ENCODE peak calls at places on chromosomes 4 and X, in four cellular contexts. One of them, this sample, is unnamed.

GRCh38 chr4:2788532-2789103 is 4.3 kb upstream of the SH3BP2 start:
- DNase-seq in A549: no peak
- DNase-seq in K562: peak
- DNase-seq in GM12878: no peak
- DNase-seq in this sample: peak

GRCh38 chr4:174278467-174278866 is 5.0 kb downstream of the FBXO8 start:
- DNase-seq in A549: no peak
- DNase-seq in K562: no peak
- DNase-seq in GM12878: no peak
- DNase-seq in this sample: no peak

GRCh38 chrX:125131146-125131545 is 188.5 kb upstream of the TEX13C start:
- DNase-seq in GM12878: no peak
- DNase-seq in K562: no peak
- DNase-seq in A549: peak
- DNase-seq in this sample: no peak

GRCh38 chr4:151669990-151670389 is 90.8 kb downstream of the GATB start:
- DNase-seq in GM12878: no peak
- DNase-seq in A549: no peak
- DNase-seq in K562: no peak
- DNase-seq in this sample: no peak

GRCh38 chrX:44183329-44183728 is 160.1 kb downstream of the EFHC2 start:
- DNase-seq in A549: no peak
- DNase-seq in GM12878: no peak
- DNase-seq in K562: no peak
- DNase-seq in this sample: no peak

GRCh38 chr4:111943796-111944203 is 201.5 kb upstream of the FAM241A start:
- DNase-seq in A549: peak
- DNase-seq in K562: no peak
- DNase-seq in GM12878: no peak
- DNase-seq in this sample: no peak

GRCh38 chr4:105558277-105558676 is 5.9 kb downstream of the ARHGEF38 start:
- DNase-seq in GM12878: no peak
- DNase-seq in K562: no peak
- DNase-seq in A549: no peak
- DNase-seq in this sample: no peak

GRCh38 chrX:11757729-11758399 is at the start of gene MSL3:
- DNase-seq in K562: peak
- DNase-seq in GM12878: no peak
- DNase-seq in A549: peak
- DNase-seq in this sample: peak

GRCh38 chrX:19545651-19546050 is 30.3 kb upstream of the MAP3K15 start:
- DNase-seq in GM12878: no peak
- DNase-seq in A549: no peak
- DNase-seq in K562: no peak
- DNase-seq in this sample: peak

GRCh38 chr4:74108457-74109115 is 9.6 kb upstream of the CXCL2 start:
- DNase-seq in A549: no peak
- DNase-seq in K562: no peak
- DNase-seq in GM12878: no peak
- DNase-seq in this sample: no peak

GRCh38 chr4:123257563-123257962 is 139.0 kb upstream of the SPRY1 start:
- DNase-seq in K562: no peak
- DNase-seq in GM12878: no peak
- DNase-seq in A549: no peak
- DNase-seq in this sample: no peak

GRCh38 chr4:6641971-6642320 is 1.5 kb downstream of the MRFAP1 start:
- DNase-seq in A549: no peak
- DNase-seq in K562: no peak
- DNase-seq in GM12878: no peak
- DNase-seq in this sample: peak

GRCh38 chr4:54657556-54658313 is at the start of gene KIT:
- DNase-seq in K562: peak
- DNase-seq in A549: no peak
- DNase-seq in GM12878: no peak
- DNase-seq in this sample: peak

GRCh38 chr4:38565271-38566199 is 98.5 kb upstream of the KLF3 start:
- DNase-seq in A549: peak
- DNase-seq in K562: no peak
- DNase-seq in GM12878: no peak
- DNase-seq in this sample: peak

GRCh38 chr4:105179539-105180401 is 33.1 kb downstream of the TET2 start:
- DNase-seq in A549: no peak
- DNase-seq in K562: no peak
- DNase-seq in GM12878: no peak
- DNase-seq in this sample: peak

GRCh38 chr4:98659741-98660507 is 1.5 kb upstream of the TSPAN5 start:
- DNase-seq in K562: no peak
- DNase-seq in A549: peak
- DNase-seq in GM12878: no peak
- DNase-seq in this sample: peak

GRCh38 chr4:90226734-90227133 is 99.5 kb downstream of the CCSER1 start:
- DNase-seq in A549: no peak
- DNase-seq in GM12878: no peak
- DNase-seq in K562: no peak
- DNase-seq in this sample: no peak

GRCh38 chr4:137677851-137678250 is 145.6 kb upstream of the PCDH18 start:
- DNase-seq in K562: no peak
- DNase-seq in GM12878: no peak
- DNase-seq in A549: no peak
- DNase-seq in this sample: peak
- TF ChIP-seq ELK1 in K562: no peak
- TF ChIP-seq ELK1 in GM12878: no peak
- TF ChIP-seq ELK1 in A549: no peak
- TF ChIP-seq ELK1 in this sample: no peak

GRCh38 chr4:44186850-44187246 is 261.8 kb downstream of the KCTD8 start:
- DNase-seq in K562: no peak
- DNase-seq in GM12878: no peak
- DNase-seq in A549: no peak
- DNase-seq in this sample: no peak

DNA sequence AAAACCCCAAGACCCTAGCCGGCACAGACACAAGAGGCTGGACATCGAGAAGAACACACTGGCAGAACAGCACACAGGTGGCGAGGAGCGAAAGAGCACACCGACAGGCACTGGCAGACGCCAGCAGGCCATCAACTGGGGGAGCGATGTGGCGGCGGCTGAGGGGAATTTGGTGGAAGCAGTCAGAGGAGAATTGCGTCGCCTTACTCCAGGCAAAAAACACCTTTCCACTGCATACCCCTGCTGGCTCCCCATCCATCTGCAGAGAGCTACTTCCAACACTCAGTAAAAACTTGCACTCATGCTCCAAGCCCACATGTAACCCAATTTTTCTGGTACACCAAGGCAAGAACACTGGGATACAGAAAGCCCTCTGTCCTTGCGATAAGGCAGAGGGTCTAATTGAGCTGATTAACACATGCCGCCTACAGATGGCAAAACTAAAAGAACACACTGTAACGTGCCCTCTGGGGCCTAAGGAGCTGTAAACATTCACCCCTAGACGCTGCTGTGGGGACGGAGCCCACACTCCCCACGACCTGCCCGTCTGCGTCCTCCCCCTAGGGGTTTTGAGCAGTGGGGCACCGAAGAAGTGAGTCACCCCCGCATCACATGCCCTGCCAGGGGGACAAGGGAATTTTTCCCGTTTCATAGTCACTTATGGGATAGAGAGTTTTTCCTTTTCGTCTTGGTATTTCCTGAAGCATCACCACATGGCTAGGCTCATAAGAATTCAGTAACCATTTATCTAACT is 262.3 kb downstream of the KCTD8 start:
- DNase-seq in K562: no peak
- DNase-seq in GM12878: no peak
- DNase-seq in A549: no peak
- DNase-seq in this sample: no peak
- TF ChIP-seq ELK1 in K562: no peak
- TF ChIP-seq ELK1 in GM12878: no peak
- TF ChIP-seq ELK1 in A549: no peak
- TF ChIP-seq ELK1 in this sample: no peak

GRCh38 chrX:130097507-130098201 is 12.6 kb downstream of the ELF4 start:
- DNase-seq in A549: no peak
- DNase-seq in GM12878: no peak
- DNase-seq in K562: peak
- DNase-seq in this sample: no peak

GRCh38 chrX:130098202-130098552 is 12.1 kb downstream of the ELF4 start:
- DNase-seq in K562: no peak
- DNase-seq in A549: no peak
- DNase-seq in GM12878: no peak
- DNase-seq in this sample: no peak

GRCh38 chrX:130095249-130095648 is 15.0 kb downstream of the ELF4 start:
- DNase-seq in A549: no peak
- DNase-seq in GM12878: no peak
- DNase-seq in K562: no peak
- DNase-seq in this sample: no peak

GRCh38 chrX:130103605-130104004 is 6.7 kb downstream of the ELF4 start:
- DNase-seq in A549: no peak
- DNase-seq in GM12878: no peak
- DNase-seq in K562: no peak
- DNase-seq in this sample: no peak

GRCh38 chrX:130100180-130100579 is 10.1 kb downstream of the ELF4 start:
- DNase-seq in A549: no peak
- DNase-seq in GM12878: no peak
- DNase-seq in K562: no peak
- DNase-seq in this sample: no peak
- TF ChIP-seq ELK1 in A549: no peak
- TF ChIP-seq ELK1 in GM12878: no peak
- TF ChIP-seq ELK1 in K562: no peak
- TF ChIP-seq ELK1 in this sample: no peak

GRCh38 chr4:140150886-140151699 is 2.9 kb downstream of the MAML3 start:
- DNase-seq in GM12878: no peak
- DNase-seq in A549: peak
- DNase-seq in K562: peak
- DNase-seq in this sample: peak

GRCh38 chr4:140151700-140152014 is 2.3 kb downstream of the MAML3 start:
- DNase-seq in GM12878: no peak
- DNase-seq in A549: peak
- DNase-seq in K562: peak
- DNase-seq in this sample: peak

GRCh38 chr4:140153419-140153743 is 603 bp downstream of the MAML3 start:
- DNase-seq in GM12878: no peak
- DNase-seq in K562: no peak
- DNase-seq in A549: no peak
- DNase-seq in this sample: no peak

GRCh38 chr4:140152760-140153418 is 1.1 kb downstream of the MAML3 start:
- DNase-seq in K562: no peak
- DNase-seq in A549: no peak
- DNase-seq in GM12878: no peak
- DNase-seq in this sample: peak

DNA sequence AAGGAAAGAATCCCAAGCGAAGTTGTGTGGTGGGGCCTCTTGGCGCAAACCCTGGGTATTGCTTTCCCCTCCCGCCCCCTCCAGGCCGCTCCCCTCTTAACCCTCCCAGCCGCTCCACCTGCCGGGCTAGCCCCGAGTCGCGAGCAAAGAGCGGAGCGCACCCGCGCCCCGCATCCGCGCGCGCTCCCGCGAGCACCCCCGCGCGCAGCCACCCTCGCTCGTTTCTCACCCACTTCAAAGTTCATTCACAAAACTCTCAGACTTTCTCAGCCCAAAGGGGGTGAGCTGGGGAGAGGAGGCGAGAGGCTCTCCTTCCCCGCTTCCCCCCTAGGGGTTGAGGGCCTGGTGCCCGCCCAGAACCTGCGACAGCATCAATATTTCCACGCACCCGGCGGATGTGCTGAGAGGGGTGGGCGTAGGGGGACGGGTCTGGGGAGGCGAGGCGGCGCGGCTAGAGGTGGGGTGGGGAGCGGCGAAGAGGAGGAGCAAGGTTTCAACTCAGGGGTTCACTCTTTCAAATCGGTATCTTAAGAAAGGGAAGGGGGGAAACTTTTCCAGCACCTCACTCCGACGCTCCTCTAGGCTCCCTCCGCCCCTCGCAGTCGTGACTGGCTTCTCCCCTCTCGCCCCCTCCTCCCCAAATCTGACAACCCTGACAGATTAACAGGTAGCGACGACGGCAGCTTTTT is 1.8 kb downstream of the MAML3 start:
- DNase-seq in K562: peak
- DNase-seq in GM12878: no peak
- DNase-seq in A549: no peak
- DNase-seq in this sample: no peak
- TF ChIP-seq ELK1 in K562: no peak
- TF ChIP-seq ELK1 in GM12878: no peak
- TF ChIP-seq ELK1 in A549: no peak
- TF ChIP-seq ELK1 in this sample: no peak

DNA sequence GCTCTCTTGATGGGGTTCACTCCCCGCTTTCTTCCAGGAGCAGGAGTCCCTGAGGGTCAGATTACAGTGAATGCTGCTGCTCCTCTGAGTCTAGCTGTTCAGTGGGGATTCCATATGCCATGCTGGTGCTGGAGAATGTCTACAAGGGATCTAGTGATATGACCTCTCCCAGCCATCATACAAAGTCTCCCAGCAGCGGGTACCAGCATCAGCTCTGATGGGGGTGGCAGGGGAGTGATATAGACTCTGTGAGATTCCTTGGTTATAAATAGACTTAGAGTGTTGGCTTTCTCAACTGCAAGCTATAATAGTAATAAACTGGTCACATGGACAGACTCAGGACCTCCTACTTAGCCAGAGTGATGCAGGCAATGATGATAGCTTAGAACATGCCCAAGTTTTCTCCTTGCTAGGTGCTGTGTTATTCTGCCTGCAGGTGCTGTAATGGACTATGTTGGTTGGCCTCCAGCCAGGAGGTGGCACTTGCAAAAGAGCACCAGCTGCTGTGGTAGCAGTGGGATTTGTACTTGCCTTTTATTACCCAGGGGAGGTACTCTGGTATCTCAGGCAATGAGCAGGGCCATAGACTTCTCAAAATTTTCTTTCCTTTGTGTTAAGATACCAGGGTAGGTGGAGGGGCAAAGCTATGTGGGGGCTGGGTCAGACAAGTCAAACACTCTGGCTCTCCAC is 202.9 kb downstream of the CHIC1 start:
- DNase-seq in A549: no peak
- DNase-seq in GM12878: no peak
- DNase-seq in K562: no peak
- DNase-seq in this sample: no peak
- TF ChIP-seq ELK1 in A549: no peak
- TF ChIP-seq ELK1 in GM12878: no peak
- TF ChIP-seq ELK1 in K562: no peak
- TF ChIP-seq ELK1 in this sample: no peak

GRCh38 chr4:185390941-185391340 is 4.8 kb downstream of the LRP2BP start:
- DNase-seq in K562: no peak
- DNase-seq in A549: no peak
- DNase-seq in GM12878: no peak
- DNase-seq in this sample: no peak
- TF ChIP-seq ELK1 in K562: no peak
- TF ChIP-seq ELK1 in A549: no peak
- TF ChIP-seq ELK1 in GM12878: no peak
- TF ChIP-seq ELK1 in this sample: no peak

DNA sequence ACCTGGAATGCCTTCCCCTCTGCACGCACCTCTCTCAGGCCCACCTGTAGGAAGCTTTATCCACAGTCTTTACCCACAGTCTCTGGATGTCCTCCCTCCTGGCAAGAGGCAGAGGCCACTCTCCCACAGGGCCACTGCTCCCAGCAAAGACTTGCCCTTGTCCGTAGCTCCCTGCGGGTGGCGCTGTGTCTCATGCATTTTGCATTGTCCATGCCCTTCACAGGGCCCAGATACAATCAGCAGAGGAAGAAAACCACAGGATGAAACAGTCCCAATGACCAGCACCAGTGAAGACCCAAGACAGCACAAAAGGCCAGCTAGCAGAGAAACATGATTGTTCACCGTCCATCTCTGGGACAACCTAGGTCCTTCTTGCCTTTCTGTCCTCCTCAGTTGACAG is 2.1 kb upstream of the NSG1 start:
- DNase-seq in A549: peak
- DNase-seq in GM12878: no peak
- DNase-seq in K562: peak
- DNase-seq in this sample: peak
- TF ChIP-seq ELK1 in A549: no peak
- TF ChIP-seq ELK1 in GM12878: no peak
- TF ChIP-seq ELK1 in K562: no peak
- TF ChIP-seq ELK1 in this sample: no peak

This sample was measured in IMR-90.